ENCODE peak calls at places on chromosome 1, in seven cellular contexts. N, W, P, C, J, Z and Y are unnamed samples.

GRCh38 chr1:44436401-44437394 is 31.6 kb downstream of the RNF220 start:
- DNase-seq in W (peak; percentile 67), P (no peak), N (no peak), J (no peak), C (no peak), Z (no peak), Y (no peak)

GRCh38 chr1:197770243-197770642 is 5.0 kb downstream of the DENND1B start:
- DNase-seq in N (no peak), C (no peak), P (no peak), Z (no peak), J (no peak), W (no peak), Y (no peak)

GRCh38 chr1:21397813-21398188 is 42.1 kb upstream of the NBPF3 start:
- DNase-seq in W (no peak), Z (peak; percentile 25), C (no peak), N (no peak), J (no peak), P (no peak), Y (no peak)

GRCh38 chr1:187267745-187268277 is 439.1 kb downstream of the PLA2G4A start:
- DNase-seq in P (no peak), Z (peak; percentile 7), C (no peak), W (no peak), J (no peak), N (no peak), Y (no peak)

GRCh38 chr1:204108312-204109141 is 35.6 kb downstream of the SOX13 start:
- DNase-seq in W (no peak), N (no peak), J (no peak), Z (no peak), C (peak; percentile 55), P (no peak), Y (no peak)

GRCh38 chr1:159612211-159612885 is 24.7 kb downstream of the APCS start:
- DNase-seq in P (no peak), J (no peak), W (no peak), N (no peak), C (no peak), Z (no peak), Y (no peak)

GRCh38 chr1:201050515-201051277 is 27.2 kb upstream of the KIF21B start:
- DNase-seq in Z (peak; percentile 60), P (no peak), W (no peak), N (no peak), C (peak; percentile 87), J (no peak), Y (no peak)

GRCh38 chr1:12038356-12039140 is 19.2 kb downstream of the MIIP start:
- DNase-seq in J (no peak), Z (no peak), C (peak; percentile 62), W (no peak), P (no peak), N (no peak), Y (no peak)

GRCh38 chr1:197467881-197468280 is 199.8 kb downstream of the CRB1 start:
- DNase-seq in J (no peak), W (no peak), C (no peak), N (no peak), P (no peak), Z (peak; percentile 92), Y (no peak)

GRCh38 chr1:209513226-209513625 is 70.3 kb upstream of the CAMK1G start:
- DNase-seq in Z (peak; percentile 28), C (peak; percentile 54), N (no peak), W (no peak), P (no peak), J (no peak), Y (no peak)

GRCh38 chr1:109238382-109238781 is 11.0 kb upstream of the CELSR2 start:
- DNase-seq in N (no peak), C (no peak), J (no peak), P (no peak), W (no peak), Z (no peak), Y (no peak)

GRCh38 chr1:186950547-186950946 is 121.8 kb downstream of the PLA2G4A start:
- DNase-seq in P (no peak), Z (peak; percentile 61), W (no peak), J (no peak), C (no peak), N (no peak), Y (no peak)

GRCh38 chr1:25774921-25775774 is 24.8 kb upstream of the SELENON start:
- DNase-seq in Z (no peak), W (no peak), N (no peak), J (no peak), P (no peak), C (peak; percentile 49), Y (no peak)

GRCh38 chr1:34980715-34981114 is 4.4 kb downstream of the TMEM35B start:
- DNase-seq in W (no peak), C (no peak), J (no peak), Z (no peak), P (no peak), N (no peak), Y (no peak)

GRCh38 chr1:223504741-223505140 is 111.5 kb downstream of the CCDC185 start:
- DNase-seq in P (no peak), N (no peak), C (peak; percentile 95), J (no peak), W (peak; percentile 73), Z (peak; percentile 96), Y (no peak)

GRCh38 chr1:44138239-44138638 is 3.2 kb downstream of the KLF18 start:
- DNase-seq in P (no peak), C (no peak), Z (no peak), W (no peak), J (peak; percentile 25), N (no peak), Y (no peak)

GRCh38 chr1:68379085-68379478 is 70.7 kb downstream of the RPE65 start:
- DNase-seq in C (no peak), W (no peak), P (no peak), J (no peak), N (no peak), Z (no peak), Y (no peak)

GRCh38 chr1:106600626-106601025 is 455.8 kb upstream of the PRMT6 start:
- DNase-seq in N (no peak), W (no peak), P (no peak), J (no peak), Z (peak; percentile 32), C (no peak), Y (no peak)

GRCh38 chr1:78607334-78607927 is 12.8 kb upstream of the IFI44L start:
- DNase-seq in Z (peak; percentile 20), J (no peak), P (no peak), N (no peak), W (no peak), C (no peak), Y (no peak)

GRCh38 chr1:199264911-199265310 is 626.1 kb downstream of the PTPRC start:
- DNase-seq in P (no peak), J (no peak), N (no peak), W (no peak), C (no peak), Z (peak; percentile 44), Y (no peak)

GRCh38 chr1:41360074-41361027 is 883 bp upstream of the FOXO6 start:
- DNase-seq in N (no peak), Z (no peak), W (no peak), J (no peak), C (peak; percentile 88), P (no peak), Y (no peak)

GRCh38 chr1:5878938-5879337 is 113.3 kb downstream of the NPHP4 start:
- DNase-seq in J (no peak), C (peak; percentile 62), Z (no peak), N (no peak), P (no peak), W (no peak), Y (no peak)

GRCh38 chr1:196425513-196425912 is 182.7 kb downstream of the KCNT2 start:
- DNase-seq in N (no peak), J (no peak), P (no peak), C (no peak), W (no peak), Z (no peak), Y (no peak)
- TF ChIP-seq CTCF in N (no peak), J (no peak), P (no peak), C (peak; percentile 31), W (no peak), Z (peak; percentile 14), Y (no peak)

GRCh38 chr1:231776006-231776707 is 149.6 kb downstream of the DISC1 start:
- DNase-seq in C (peak; percentile 75), P (no peak), Z (peak; percentile 94), W (no peak), N (no peak), J (no peak), Y (no peak)
- TF ChIP-seq CTCF in C (no peak), P (no peak), Z (no peak), W (no peak), N (no peak), J (no peak), Y (no peak)

GRCh38 chr1:220331318-220331717 is 59.1 kb upstream of the RAB3GAP2 start:
- DNase-seq in W (no peak), N (no peak), J (no peak), P (no peak), Z (no peak), C (no peak), Y (no peak)

GRCh38 chr1:220336391-220337065 is 64.3 kb upstream of the RAB3GAP2 start:
- DNase-seq in W (no peak), Z (no peak), C (no peak), N (no peak), P (no peak), J (no peak), Y (no peak)

GRCh38 chr1:220338759-220339158 is 66.5 kb upstream of the RAB3GAP2 start:
- DNase-seq in W (no peak), J (no peak), P (no peak), N (no peak), C (no peak), Z (no peak), Y (no peak)

GRCh38 chr1:220339581-220339980 is 67.3 kb upstream of the RAB3GAP2 start:
- DNase-seq in P (no peak), C (no peak), W (no peak), N (no peak), Z (peak; percentile 22), J (no peak), Y (no peak)

GRCh38 chr1:220335668-220336067 is 63.4 kb upstream of the RAB3GAP2 start:
- DNase-seq in J (no peak), W (peak; percentile 81), Z (peak; percentile 53), N (no peak), C (no peak), P (no peak), Y (no peak)
- TF ChIP-seq CTCF in J (no peak), W (no peak), Z (no peak), N (no peak), C (no peak), P (no peak), Y (no peak)

GRCh38 chr1:153404086-153404635 is 12.2 kb upstream of the S100A7A start:
- DNase-seq in P (no peak), J (no peak), W (no peak), C (no peak), N (no peak), Z (no peak), Y (no peak)

GRCh38 chr1:153402226-153402625 is 11.4 kb upstream of the S100A8 start:
- DNase-seq in J (no peak), P (no peak), C (no peak), Z (no peak), N (no peak), W (no peak), Y (no peak)

GRCh38 chr1:153403421-153404085 is 12.7 kb upstream of the S100A8 start:
- DNase-seq in N (no peak), W (no peak), Z (no peak), P (no peak), C (no peak), J (no peak), Y (no peak)

GRCh38 chr1:153401461-153401860 is 10.6 kb upstream of the S100A8 start:
- DNase-seq in J (no peak), W (no peak), N (no peak), C (no peak), Z (no peak), P (no peak), Y (no peak)

GRCh38 chr1:153404768-153405167 is 11.6 kb upstream of the S100A7A start:
- DNase-seq in N (no peak), Z (no peak), C (no peak), P (no peak), W (peak; percentile 80), J (no peak), Y (peak; percentile 79)
- TF ChIP-seq CTCF in N (peak; percentile 35), Z (no peak), C (peak; percentile 44), P (no peak), W (peak; percentile 48), J (peak; percentile 65), Y (peak; percentile 86)